ENCODE peak calls at places on chromosome 9, in seven cellular contexts. W is progenitor cell of endocrine pancreas; D is NCI-H524; O is Calu3; A is stimulated activated CD4-positive, alpha-beta T cell treated with anti-CD3 and anti-CD28 coated beads, Interleukin-12 subunit alpha, Interleukin-12 subunit beta, amount 100 ng/mL, for 4 hours; X is body of pancreas; P is activated T-cell treated with anti-CD3 and anti-CD28 coated beads for 1 hour. R is an unnamed sample.

GRCh38 chr9:34250721-34251120 is 71.9 kb downstream of the UBAP1 start:
- DNase-seq in P (no peak), O (no peak), X (no peak), W (no peak), D (no peak), A (no peak), R (no peak)

GRCh38 chr9:71446499-71447411 is 321.6 kb downstream of the CEMIP2 start:
- DNase-seq in D (peak), W (peak), X (peak), P (no peak), A (peak), O (peak), R (no peak)

GRCh38 chr9:81557957-81558791 is 131.2 kb downstream of the TLE1 start:
- DNase-seq in A (no peak), O (peak), D (peak), W (no peak), P (no peak), X (peak), R (no peak)

GRCh38 chr9:122364783-122365150 is 6.1 kb upstream of the PTGS1 start:
- DNase-seq in X (peak), W (no peak), A (no peak), D (no peak), O (no peak), P (no peak), R (no peak)

GRCh38 chr9:91896096-91896495 is 53.9 kb downstream of the ROR2 start:
- DNase-seq in A (no peak), X (no peak), P (no peak), D (no peak), W (no peak), O (no peak), R (no peak)

GRCh38 chr9:92740446-92740961 is 24.1 kb downstream of the BICD2 start:
- DNase-seq in D (no peak), P (no peak), W (no peak), X (no peak), A (no peak), O (no peak), R (no peak)

GRCh38 chr9:128215491-128216404 is 12.6 kb downstream of the DNM1 start:
- DNase-seq in W (no peak), D (no peak), A (no peak), P (no peak), O (no peak), X (no peak), R (no peak)

GRCh38 chr9:29514336-29514735 is 1941.1 kb upstream of the C9orf72 start:
- DNase-seq in W (no peak), X (peak), D (peak), O (no peak), A (no peak), P (no peak), R (no peak)

GRCh38 chr9:132447346-132447745 is 37.3 kb downstream of the CFAP77 start:
- DNase-seq in X (no peak), P (no peak), A (no peak), D (no peak), O (no peak), W (peak), R (no peak)

GRCh38 chr9:127970401-127971313 is 10.1 kb downstream of the EEIG1 start:
- DNase-seq in X (no peak), A (peak), P (peak), W (no peak), O (no peak), D (peak), R (no peak)

GRCh38 chr9:1462626-1463308 is 412.6 kb downstream of the DMRT2 start:
- DNase-seq in D (no peak), X (no peak), P (no peak), O (no peak), W (no peak), A (no peak), R (no peak)

GRCh38 chr9:104074876-104075275 is 19.2 kb upstream of the SMC2 start:
- DNase-seq in A (no peak), D (no peak), P (no peak), W (no peak), O (no peak), X (no peak), R (no peak)

GRCh38 chr9:119483153-119483552 is 113.9 kb upstream of the BRINP1 start:
- DNase-seq in X (no peak), P (no peak), D (no peak), O (no peak), A (no peak), W (no peak), R (no peak)

GRCh38 chr9:73183917-73184861 is 32.5 kb downstream of the ANXA1 start:
- DNase-seq in P (no peak), D (no peak), O (no peak), A (no peak), X (no peak), W (no peak), R (peak)

R was measured in HCT116.